ENCODE peak calls at places on chromosomes 5 and 9, in four cellular contexts. U, O, P and F are unnamed samples. For H3K4me1, the result is how much of the 10 kb centered on the place peaks cover.

GRCh38 chr9:36895744-36896260 is 138.3 kb downstream of the PAX5 start:
- DNase-seq in U (no peak), O (no peak), P (no peak), F (no peak)

GRCh38 chr5:175378444-175379028 is 65.4 kb downstream of the DRD1 start:
- DNase-seq in U (no peak), O (no peak), P (no peak), F (no peak)

GRCh38 chr9:130320697-130321080 is 55.1 kb downstream of the HMCN2 start:
- DNase-seq in U (peak), O (no peak), P (no peak), F (no peak)

GRCh38 chr5:53256746-53257145 is 147.2 kb upstream of the MOCS2 start:
- DNase-seq in U (no peak), O (no peak), P (no peak), F (peak)

GRCh38 chr5:72324186-72324825 is 4.1 kb downstream of the PTCD2 start:
- DNase-seq in U (no peak), O (no peak), P (no peak), F (no peak)

GRCh38 chr9:86674475-86674874 is 272.8 kb downstream of the GAS1 start:
- DNase-seq in U (no peak), O (no peak), P (no peak), F (peak)

GRCh38 chr5:77851229-77852067 is 75.3 kb upstream of the TBCA start:
- DNase-seq in U (peak), O (no peak), P (no peak), F (peak)

GRCh38 chr5:154058055-154059038 is 19.6 kb downstream of the MFAP3 start:
- DNase-seq in U (no peak), O (no peak), P (no peak), F (peak)

GRCh38 chr9:8733096-8733954 is 933.7 kb upstream of the DMAC1 start:
- DNase-seq in U (peak), O (peak), P (no peak), F (no peak)

GRCh38 chr5:177036921-177037320 is 14.4 kb downstream of the ZNF346 start:
- DNase-seq in U (no peak), O (no peak), P (no peak), F (no peak)

GRCh38 chr9:68980341-68980914 is 33.5 kb downstream of the PRKACG start:
- DNase-seq in U (no peak), O (no peak), P (no peak), F (no peak)

GRCh38 chr9:37371565-37372464 is 50.7 kb upstream of the GRHPR start:
- DNase-seq in U (no peak), O (no peak), P (no peak), F (peak)

GRCh38 chr9:130298663-130299279 is 33.2 kb downstream of the HMCN2 start:
- DNase-seq in U (no peak), O (no peak), P (no peak), F (peak)

GRCh38 chr5:136011427-136012001 is 17.3 kb upstream of the TGFBI start:
- DNase-seq in U (no peak), O (no peak), P (no peak), F (no peak)

GRCh38 chr9:85302860-85303779 is 438.6 kb downstream of the AGTPBP1 start:
- DNase-seq in U (no peak), O (no peak), P (no peak), F (no peak)

GRCh38 chr9:135326141-135326540 is 153.4 kb upstream of the PPP1R26 start:
- DNase-seq in U (no peak), O (no peak), P (peak), F (no peak)

GRCh38 chr9:33637881-33638280 is 113.8 kb downstream of the ANKRD18B start:
- DNase-seq in U (no peak), O (no peak), P (no peak), F (no peak)

GRCh38 chr5:135272311-135272805 is 126.7 kb downstream of the MACROH2A1 start:
- DNase-seq in U (no peak), O (no peak), P (no peak), F (no peak)

GRCh38 chr9:127684576-127684975 is 22.2 kb upstream of the CFAP157 start:
- DNase-seq in U (no peak), O (no peak), P (no peak), F (peak)

GRCh38 chr9:108142504-108143201 is 653.1 kb upstream of the KLF4 start:
- DNase-seq in U (peak), O (peak), P (peak), F (peak)

GRCh38 chr5:137808503-137809135 is 54.5 kb upstream of the HNRNPA0 start:
- DNase-seq in U (peak), O (peak), P (no peak), F (no peak)

GRCh38 chr5:150227606-150228273 is 37.9 kb downstream of the SLC6A7 start:
- DNase-seq in U (no peak), O (no peak), P (no peak), F (peak)

GRCh38 chr5:171954721-171955120 is 51.7 kb downstream of the FBXW11 start:
- DNase-seq in U (no peak), O (no peak), P (no peak), F (peak)

GRCh38 chr5:150801117-150801927 is 22.8 kb downstream of the SMIM3 start:
- DNase-seq in U (no peak), O (no peak), P (no peak), F (peak)

GRCh38 chr5:127951791-127952190 is 131.8 kb upstream of the SLC12A2 start:
- DNase-seq in U (no peak), O (no peak), P (no peak), F (no peak)

GRCh38 chr5:59873113-59873512 is 20.4 kb downstream of the PDE4D start:
- DNase-seq in U (no peak), O (no peak), P (no peak), F (peak)

GRCh38 chr5:99034336-99034735 is 105.5 kb upstream of the CHD1 start:
- DNase-seq in U (no peak), O (no peak), P (no peak), F (peak)

GRCh38 chr5:88792144-88792840 is 90.7 kb downstream of the MEF2C start:
- DNase-seq in U (no peak), O (no peak), P (no peak), F (no peak)

GRCh38 chr9:18451409-18451808 is 22.5 kb upstream of the ADAMTSL1 start:
- DNase-seq in U (no peak), O (no peak), P (no peak), F (peak)

GRCh38 chr5:53262348-53262970 is 152.9 kb upstream of the MOCS2 start:
- DNase-seq in U (no peak), O (no peak), P (no peak), F (peak)

GRCh38 chr5:94693043-94693822 is 74.8 kb downstream of the SLF1 start:
- DNase-seq in U (no peak), O (no peak), P (no peak), F (peak)

GRCh38 chr5:19853616-19854240 is 134.3 kb downstream of the CDH18 start:
- DNase-seq in U (no peak), O (no peak), P (no peak), F (peak)

GRCh38 chr5:131330031-131330430 is 66.2 kb downstream of the CDC42SE2 start:
- DNase-seq in U (no peak), O (no peak), P (no peak), F (no peak)

GRCh38 chr5:127101533-127101932 is 28.2 kb upstream of the C5orf63 start:
- DNase-seq in U (no peak), O (no peak), P (no peak), F (no peak)

GRCh38 chr5:14185336-14186131 is 42.4 kb downstream of the TRIO start:
- DNase-seq in U (peak), O (no peak), P (no peak), F (peak)

GRCh38 chr9:125758986-125759811 is 12.0 kb downstream of the PBX3 start:
- DNase-seq in U (peak), O (peak), P (no peak), F (peak)

GRCh38 chr9:114112778-114113585 is 13.9 kb upstream of the KIF12 start:
- DNase-seq in U (peak), O (peak), P (peak), F (no peak)

GRCh38 chr9:6686396-6686795 is 40.9 kb upstream of the GLDC start:
- DNase-seq in U (no peak), O (no peak), P (no peak), F (peak)

GRCh38 chr5:105752801-105753200 is 1917.9 kb downstream of the EFNA5 start:
- DNase-seq in U (no peak), O (no peak), P (no peak), F (no peak)

GRCh38 chr9:36632892-36633291 is 60.2 kb downstream of the MELK start:
- DNase-seq in U (no peak), O (no peak), P (no peak), F (peak)

GRCh38 chr9:20663133-20663532 is 20.9 kb upstream of the FOCAD start:
- DNase-seq in U (no peak), O (no peak), P (no peak), F (no peak)

GRCh38 chr9:20664501-20664900 is 19.6 kb upstream of the FOCAD start:
- DNase-seq in U (no peak), O (no peak), P (no peak), F (no peak)

GRCh38 chr9:20662156-20662555 is 21.9 kb upstream of the FOCAD start:
- DNase-seq in U (no peak), O (no peak), P (no peak), F (no peak)

GRCh38 chr9:20659474-20659962 is 24.5 kb upstream of the FOCAD start:
- DNase-seq in U (no peak), O (no peak), P (no peak), F (no peak)

DNA sequence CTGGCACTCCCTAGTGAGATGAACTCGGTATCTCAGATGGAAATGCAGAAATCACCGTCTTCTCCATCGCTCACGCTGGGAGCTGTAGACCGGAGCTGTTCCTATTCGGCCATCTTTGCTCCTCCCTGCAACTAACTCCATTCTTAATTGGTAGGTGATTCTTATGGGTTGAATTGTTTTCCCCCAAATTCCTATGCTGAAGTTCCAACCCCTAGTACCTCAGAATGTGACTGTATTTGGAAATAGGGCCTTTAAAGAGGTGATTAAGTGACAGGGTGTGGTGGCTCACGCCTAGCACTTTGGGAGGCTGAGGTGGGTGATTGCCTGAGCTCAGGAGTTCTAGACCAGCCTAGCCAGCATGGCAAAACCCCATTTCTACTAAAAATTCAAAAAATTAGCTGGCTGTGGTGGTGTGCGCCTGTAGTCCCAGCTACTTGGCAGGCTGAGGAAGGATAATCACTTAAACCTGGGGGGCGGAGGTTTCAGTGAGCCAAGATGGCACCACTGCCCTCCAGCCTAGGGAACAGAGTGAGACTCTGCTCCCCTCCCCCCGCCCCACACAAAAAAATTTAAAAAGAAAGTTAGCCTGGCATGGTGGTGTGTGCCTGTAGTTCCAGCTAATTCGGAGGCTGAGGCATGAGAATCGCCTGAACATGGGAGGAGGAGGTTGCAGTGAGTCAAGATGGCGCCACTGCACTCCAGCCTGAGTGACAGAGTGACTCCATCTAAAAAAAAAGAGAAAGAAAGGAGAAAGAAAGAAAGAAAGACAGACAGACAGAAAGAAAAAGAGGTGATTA is 25.2 kb upstream of the FOCAD start:
- DNase-seq in U (no peak), O (no peak), P (no peak), F (no peak)
- H3K4me1 ChIP-seq in U (under half), O (under half), P (under half), F (under half)

GRCh38 chr5:140175367-140176027 is 509 bp downstream of the CYSTM1 start:
- DNase-seq in U (peak), O (peak), P (peak), F (peak)

GRCh38 chr5:140178482-140179116 is 3.6 kb downstream of the CYSTM1 start:
- DNase-seq in U (no peak), O (no peak), P (no peak), F (no peak)

GRCh38 chr5:140176028-140176382 is 1.0 kb downstream of the CYSTM1 start:
- DNase-seq in U (no peak), O (no peak), P (no peak), F (no peak)

GRCh38 chr5:140181002-140181483 is 6.1 kb downstream of the CYSTM1 start:
- DNase-seq in U (no peak), O (no peak), P (no peak), F (no peak)

GRCh38 chr5:140178082-140178410 is 3.1 kb downstream of the CYSTM1 start:
- DNase-seq in U (no peak), O (no peak), P (no peak), F (no peak)
- H3K4me1 ChIP-seq in U (under half), O (half or more), P (under half), F (half or more)

DNA sequence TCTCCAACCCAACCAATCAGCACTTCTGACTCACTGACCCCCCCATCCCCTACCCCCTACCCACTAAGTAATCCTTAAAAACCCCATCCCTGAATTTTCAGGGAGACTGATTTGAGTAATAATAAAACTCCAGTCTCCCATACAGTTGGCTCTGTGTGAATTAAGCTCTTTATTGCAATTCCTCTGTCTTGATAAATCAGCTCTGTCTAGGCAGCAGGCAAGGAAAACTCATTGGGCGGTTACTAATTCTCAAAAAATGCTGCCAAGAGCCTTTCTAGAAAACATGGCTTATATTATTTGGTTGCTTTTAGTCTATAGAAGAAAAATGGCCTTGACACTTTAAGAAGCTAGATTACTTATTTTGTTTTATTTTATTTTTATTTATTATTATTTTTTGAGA is 131.7 kb downstream of the SUSD1 start:
- DNase-seq in U (no peak), O (no peak), P (no peak), F (no peak)
- H3K4me1 ChIP-seq in U (under half), O (under half), P (under half), F (under half)

GRCh38 chr5:107655836-107656235 is 14.9 kb downstream of the EFNA5 start:
- DNase-seq in U (no peak), O (no peak), P (no peak), F (no peak)

GRCh38 chr5:107653685-107654084 is 17.1 kb downstream of the EFNA5 start:
- DNase-seq in U (no peak), O (no peak), P (no peak), F (no peak)

GRCh38 chr5:107654827-107655226 is 15.9 kb downstream of the EFNA5 start:
- DNase-seq in U (no peak), O (no peak), P (no peak), F (no peak)

GRCh38 chr5:107651326-107651725 is 19.4 kb downstream of the EFNA5 start:
- DNase-seq in U (no peak), O (no peak), P (no peak), F (no peak)

DNA sequence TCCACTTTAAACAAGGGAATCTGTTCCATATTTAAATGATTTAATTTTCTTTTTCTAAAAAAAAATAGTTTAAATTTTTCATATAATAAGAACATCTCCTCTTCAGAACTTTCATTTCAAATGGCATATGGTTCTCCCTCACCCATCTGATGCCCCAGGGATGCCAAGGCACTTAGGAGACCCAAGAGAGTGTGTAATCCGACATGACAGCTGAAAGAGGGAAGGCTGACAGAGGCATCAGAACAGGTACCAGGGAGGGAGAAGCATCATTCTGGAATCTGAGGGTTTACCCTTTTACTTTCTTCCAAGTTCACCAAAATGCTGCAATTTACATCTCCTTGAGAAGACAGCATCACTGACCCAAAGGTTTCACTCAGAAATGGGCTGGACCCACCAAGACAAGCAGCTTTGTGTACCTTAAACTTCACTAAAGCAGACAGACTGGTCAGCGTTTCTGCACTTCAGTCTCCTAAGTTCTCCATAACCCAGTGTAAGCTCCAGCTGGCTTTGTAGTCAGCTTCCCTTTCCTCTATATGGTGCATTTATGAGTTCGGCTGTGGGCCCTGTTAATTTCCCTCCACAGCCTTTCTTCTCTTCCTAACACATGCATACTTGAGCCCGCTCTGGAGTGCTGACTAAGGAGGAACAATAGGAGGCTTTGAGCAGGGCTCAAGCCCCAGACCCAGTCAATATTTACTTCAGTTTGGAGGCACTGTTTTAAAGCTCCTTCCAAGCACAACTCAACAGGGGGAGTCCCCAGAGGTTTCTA is 17.7 kb downstream of the EFNA5 start:
- DNase-seq in U (no peak), O (no peak), P (no peak), F (no peak)
- H3K4me1 ChIP-seq in U (under half), O (half or more), P (under half), F (under half)

GRCh38 chr5:38536968-38537367 is 19.5 kb downstream of the LIFR start:
- DNase-seq in U (no peak), O (no peak), P (no peak), F (no peak)

GRCh38 chr5:38535845-38536244 is 20.6 kb downstream of the LIFR start:
- DNase-seq in U (no peak), O (no peak), P (no peak), F (no peak)

GRCh38 chr5:38533286-38534121 is 22.9 kb downstream of the LIFR start:
- DNase-seq in U (no peak), O (no peak), P (no peak), F (no peak)

GRCh38 chr5:38534122-38534408 is 22.4 kb downstream of the LIFR start:
- DNase-seq in U (no peak), O (no peak), P (no peak), F (no peak)

GRCh38 chr5:38535281-38535750 is 21.1 kb downstream of the LIFR start:
- DNase-seq in U (no peak), O (no peak), P (no peak), F (peak)
- H3K4me1 ChIP-seq in U (half or more), O (half or more), P (under half), F (under half)

GRCh38 chr9:5587024-5587423 is 41.9 kb upstream of the RIC1 start:
- DNase-seq in U (no peak), O (no peak), P (no peak), F (peak)
- H3K4me1 ChIP-seq in U (under half), O (under half), P (under half), F (under half)

GRCh38 chr5:157563373-157564148 is 12.0 kb downstream of the ADAM19 start:
- DNase-seq in U (peak), O (no peak), P (no peak), F (peak)

GRCh38 chr5:157562111-157562581 is 13.4 kb downstream of the ADAM19 start:
- DNase-seq in U (peak), O (peak), P (no peak), F (no peak)

GRCh38 chr5:157566902-157567489 is 8.6 kb downstream of the ADAM19 start:
- DNase-seq in U (no peak), O (no peak), P (no peak), F (no peak)

GRCh38 chr5:157561105-157561504 is 14.5 kb downstream of the ADAM19 start:
- DNase-seq in U (no peak), O (no peak), P (no peak), F (no peak)

GRCh38 chr5:157564149-157564711 is 11.3 kb downstream of the ADAM19 start:
- DNase-seq in U (no peak), O (no peak), P (no peak), F (no peak)
- H3K4me1 ChIP-seq in U (under half), O (half or more), P (under half), F (under half)

GRCh38 chr5:93600409-93601052 is 17.5 kb downstream of the NR2F1 start:
- DNase-seq in U (no peak), O (no peak), P (no peak), F (no peak)

GRCh38 chr5:93601433-93602175 is 18.6 kb downstream of the NR2F1 start:
- DNase-seq in U (no peak), O (no peak), P (no peak), F (no peak)

GRCh38 chr5:93602261-93603149 is 19.5 kb downstream of the NR2F1 start:
- DNase-seq in U (no peak), O (no peak), P (no peak), F (no peak)

GRCh38 chr5:93599427-93600146 is 16.6 kb downstream of the NR2F1 start:
- DNase-seq in U (no peak), O (no peak), P (no peak), F (no peak)

DNA sequence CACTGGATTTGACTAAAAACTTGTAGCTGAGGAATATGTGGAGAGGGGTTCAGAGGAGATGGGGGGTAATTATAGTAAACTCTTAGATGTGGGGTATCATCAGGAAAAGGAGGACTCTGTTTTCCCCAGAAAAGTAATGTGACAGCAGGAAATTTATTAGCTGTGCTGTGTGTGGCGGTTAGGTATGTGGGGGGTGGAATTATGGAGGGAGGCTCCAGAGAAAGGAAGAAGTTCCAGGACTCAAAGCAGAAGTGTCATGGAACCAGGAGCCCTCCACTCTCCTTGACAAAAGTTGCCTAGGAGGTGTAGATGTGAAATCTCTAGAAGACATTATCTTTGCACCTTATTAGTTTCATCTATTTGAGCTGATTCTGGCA is 18.0 kb downstream of the NR2F1 start:
- DNase-seq in U (no peak), O (no peak), P (no peak), F (no peak)
- H3K4me1 ChIP-seq in U (under half), O (under half), P (under half), F (under half)